ENCODE peak calls at places on chromosomes 3 and 15, in nine cellular contexts. One of them, this sample, is unnamed.

GRCh38 chr3:120203621-120204020 is 81.4 kb downstream of the GPR156 start:
- DNase-seq in neural crest cell: no peak
- DNase-seq in psoas muscle: no peak
- DNase-seq in astrocyte of the spinal cord: no peak
- DNase-seq in fibroblast of lung: no peak
- DNase-seq in GM23338: no peak
- DNase-seq in glutamatergic neuron: no peak
- DNase-seq in GM10248: no peak
- DNase-seq in BE2C: no peak
- DNase-seq in this sample: no peak

GRCh38 chr15:86892774-86893449 is 813.2 kb downstream of the AGBL1 start:
- DNase-seq in neural crest cell: no peak
- DNase-seq in psoas muscle: no peak
- DNase-seq in astrocyte of the spinal cord: peak
- DNase-seq in fibroblast of lung: no peak
- DNase-seq in GM23338: peak
- DNase-seq in glutamatergic neuron: no peak
- DNase-seq in GM10248: no peak
- DNase-seq in BE2C: no peak
- DNase-seq in this sample: no peak

GRCh38 chr3:52498134-52499054 is 3.3 kb downstream of the STAB1 start:
- DNase-seq in neural crest cell: no peak
- DNase-seq in psoas muscle: peak
- DNase-seq in astrocyte of the spinal cord: peak
- DNase-seq in fibroblast of lung: peak
- DNase-seq in GM23338: no peak
- DNase-seq in glutamatergic neuron: no peak
- DNase-seq in GM10248: no peak
- DNase-seq in BE2C: no peak
- DNase-seq in this sample: no peak

GRCh38 chr15:63856711-63857458 is 23.1 kb upstream of the HERC1 start:
- DNase-seq in neural crest cell: no peak
- DNase-seq in psoas muscle: no peak
- DNase-seq in astrocyte of the spinal cord: peak
- DNase-seq in fibroblast of lung: no peak
- DNase-seq in GM23338: no peak
- DNase-seq in glutamatergic neuron: no peak
- DNase-seq in GM10248: no peak
- DNase-seq in BE2C: no peak
- DNase-seq in this sample: no peak

GRCh38 chr15:35914573-35914972 is 368.6 kb upstream of the DPH6 start:
- DNase-seq in neural crest cell: no peak
- DNase-seq in psoas muscle: no peak
- DNase-seq in astrocyte of the spinal cord: no peak
- DNase-seq in fibroblast of lung: no peak
- DNase-seq in GM23338: no peak
- DNase-seq in glutamatergic neuron: no peak
- DNase-seq in GM10248: no peak
- DNase-seq in BE2C: no peak
- DNase-seq in this sample: no peak

GRCh38 chr15:42825599-42825998 is 88.7 kb upstream of the CDAN1 start:
- DNase-seq in neural crest cell: no peak
- DNase-seq in psoas muscle: no peak
- DNase-seq in astrocyte of the spinal cord: no peak
- DNase-seq in fibroblast of lung: no peak
- DNase-seq in GM23338: no peak
- DNase-seq in glutamatergic neuron: no peak
- DNase-seq in GM10248: no peak
- DNase-seq in BE2C: no peak
- DNase-seq in this sample: no peak

GRCh38 chr3:124492824-124493223 is 237.4 kb upstream of the UMPS start:
- DNase-seq in neural crest cell: no peak
- DNase-seq in psoas muscle: no peak
- DNase-seq in astrocyte of the spinal cord: peak
- DNase-seq in fibroblast of lung: peak
- DNase-seq in GM23338: peak
- DNase-seq in glutamatergic neuron: peak
- DNase-seq in GM10248: peak
- DNase-seq in BE2C: peak
- DNase-seq in this sample: peak

GRCh38 chr15:29638011-29638410 is 184.3 kb downstream of the TJP1 start:
- DNase-seq in neural crest cell: no peak
- DNase-seq in psoas muscle: no peak
- DNase-seq in astrocyte of the spinal cord: no peak
- DNase-seq in fibroblast of lung: no peak
- DNase-seq in GM23338: no peak
- DNase-seq in glutamatergic neuron: no peak
- DNase-seq in GM10248: no peak
- DNase-seq in BE2C: no peak
- DNase-seq in this sample: no peak

GRCh38 chr3:149621218-149622005 is 36.4 kb downstream of the WWTR1 start:
- DNase-seq in neural crest cell: no peak
- DNase-seq in psoas muscle: no peak
- DNase-seq in astrocyte of the spinal cord: peak
- DNase-seq in fibroblast of lung: peak
- DNase-seq in GM23338: peak
- DNase-seq in glutamatergic neuron: no peak
- DNase-seq in GM10248: no peak
- DNase-seq in BE2C: no peak
- DNase-seq in this sample: no peak

GRCh38 chr15:101351736-101352135 is 56.7 kb upstream of the SNRPA1 start:
- DNase-seq in neural crest cell: no peak
- DNase-seq in psoas muscle: no peak
- DNase-seq in astrocyte of the spinal cord: no peak
- DNase-seq in fibroblast of lung: no peak
- DNase-seq in GM23338: no peak
- DNase-seq in glutamatergic neuron: no peak
- DNase-seq in GM10248: no peak
- DNase-seq in BE2C: no peak
- DNase-seq in this sample: no peak

GRCh38 chr3:128973988-128974564 is 19.8 kb downstream of the CFAP92 start:
- DNase-seq in neural crest cell: no peak
- DNase-seq in psoas muscle: no peak
- DNase-seq in astrocyte of the spinal cord: no peak
- DNase-seq in fibroblast of lung: no peak
- DNase-seq in GM23338: no peak
- DNase-seq in glutamatergic neuron: no peak
- DNase-seq in GM10248: no peak
- DNase-seq in BE2C: no peak
- DNase-seq in this sample: no peak

GRCh38 chr15:39969871-39970270 is 36.0 kb downstream of the EIF2AK4 start:
- DNase-seq in neural crest cell: no peak
- DNase-seq in psoas muscle: peak
- DNase-seq in astrocyte of the spinal cord: peak
- DNase-seq in fibroblast of lung: peak
- DNase-seq in GM23338: no peak
- DNase-seq in glutamatergic neuron: no peak
- DNase-seq in GM10248: no peak
- DNase-seq in BE2C: no peak
- DNase-seq in this sample: no peak

GRCh38 chr15:42846647-42847046 is 73.9 kb downstream of the TTBK2 start:
- DNase-seq in neural crest cell: no peak
- DNase-seq in psoas muscle: no peak
- DNase-seq in astrocyte of the spinal cord: no peak
- DNase-seq in fibroblast of lung: no peak
- DNase-seq in GM23338: peak
- DNase-seq in glutamatergic neuron: no peak
- DNase-seq in GM10248: no peak
- DNase-seq in BE2C: no peak
- DNase-seq in this sample: no peak

GRCh38 chr15:43150171-43150929 is 17.0 kb downstream of the TMEM62 start:
- DNase-seq in neural crest cell: no peak
- DNase-seq in psoas muscle: no peak
- DNase-seq in astrocyte of the spinal cord: peak
- DNase-seq in fibroblast of lung: peak
- DNase-seq in GM23338: peak
- DNase-seq in glutamatergic neuron: no peak
- DNase-seq in GM10248: no peak
- DNase-seq in BE2C: no peak
- DNase-seq in this sample: no peak

GRCh38 chr3:96813134-96813819 is 1.1 kb upstream of the EPHA6 start:
- DNase-seq in neural crest cell: peak
- DNase-seq in psoas muscle: peak
- DNase-seq in astrocyte of the spinal cord: peak
- DNase-seq in fibroblast of lung: peak
- DNase-seq in GM23338: peak
- DNase-seq in glutamatergic neuron: peak
- DNase-seq in GM10248: peak
- DNase-seq in BE2C: peak
- DNase-seq in this sample: peak
- TF ChIP-seq CTCF in neural crest cell: peak
- TF ChIP-seq CTCF in psoas muscle: peak
- TF ChIP-seq CTCF in astrocyte of the spinal cord: peak
- TF ChIP-seq CTCF in fibroblast of lung: peak
- TF ChIP-seq CTCF in GM23338: peak
- TF ChIP-seq CTCF in glutamatergic neuron: peak
- TF ChIP-seq CTCF in GM10248: peak
- TF ChIP-seq CTCF in BE2C: peak
- TF ChIP-seq CTCF in this sample: peak

DNA sequence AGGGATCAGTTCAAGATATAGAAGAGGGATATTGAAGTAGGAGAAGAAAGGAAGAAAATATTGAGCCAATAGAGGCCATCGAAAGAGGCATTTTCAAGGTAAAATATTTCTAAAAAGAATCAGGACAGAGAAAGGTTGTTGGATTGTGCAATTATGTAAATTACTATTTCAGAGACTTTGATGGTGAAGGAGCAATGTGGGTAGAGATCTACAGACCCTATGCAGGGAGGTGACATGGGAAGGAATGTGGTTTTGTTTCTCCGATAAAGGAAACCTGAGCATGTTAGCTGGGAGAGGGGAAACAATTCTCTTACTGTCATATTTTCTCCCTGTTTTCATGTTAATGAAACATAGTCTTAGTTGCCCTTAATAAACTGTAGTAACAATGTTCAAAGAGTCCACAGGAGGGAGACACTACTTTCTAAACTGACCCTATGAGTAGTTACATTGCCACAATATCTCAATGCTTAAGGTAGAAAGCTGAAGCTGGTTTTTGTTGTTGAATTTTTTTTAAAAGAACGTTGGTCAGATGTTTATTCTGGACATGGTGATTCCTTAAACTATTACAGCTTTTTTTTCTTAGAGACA is 133.3 kb downstream of the GRM7 start:
- DNase-seq in neural crest cell: no peak
- DNase-seq in psoas muscle: no peak
- DNase-seq in astrocyte of the spinal cord: peak
- DNase-seq in fibroblast of lung: no peak
- DNase-seq in GM23338: peak
- DNase-seq in glutamatergic neuron: no peak
- DNase-seq in GM10248: no peak
- DNase-seq in BE2C: no peak
- DNase-seq in this sample: peak
- TF ChIP-seq CTCF in neural crest cell: peak
- TF ChIP-seq CTCF in psoas muscle: no peak
- TF ChIP-seq CTCF in astrocyte of the spinal cord: peak
- TF ChIP-seq CTCF in fibroblast of lung: no peak
- TF ChIP-seq CTCF in GM23338: peak
- TF ChIP-seq CTCF in glutamatergic neuron: peak
- TF ChIP-seq CTCF in GM10248: no peak
- TF ChIP-seq CTCF in BE2C: no peak
- TF ChIP-seq CTCF in this sample: no peak

DNA sequence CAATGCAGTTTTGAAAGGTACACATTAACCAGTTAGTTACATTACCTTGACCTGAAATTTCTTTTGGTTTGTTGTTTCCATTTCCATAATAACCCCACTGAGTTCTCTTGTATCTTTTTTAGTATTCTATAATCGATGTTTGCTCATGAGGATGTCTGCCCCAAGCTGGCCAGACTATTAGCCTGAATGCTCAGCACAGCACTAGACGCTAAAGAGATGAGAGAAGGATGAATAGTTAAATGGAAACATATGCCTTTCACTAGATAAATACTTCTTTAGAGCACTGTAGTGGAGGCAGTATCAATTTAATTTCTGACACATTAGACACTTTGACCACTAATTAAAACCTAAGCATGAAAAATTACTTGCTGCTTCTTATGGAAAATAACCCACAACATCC is 654.9 kb upstream of the KCNMB2 start:
- DNase-seq in neural crest cell: no peak
- DNase-seq in psoas muscle: no peak
- DNase-seq in astrocyte of the spinal cord: no peak
- DNase-seq in fibroblast of lung: no peak
- DNase-seq in GM23338: no peak
- DNase-seq in glutamatergic neuron: no peak
- DNase-seq in GM10248: no peak
- DNase-seq in BE2C: no peak
- DNase-seq in this sample: no peak
- TF ChIP-seq CTCF in neural crest cell: no peak
- TF ChIP-seq CTCF in psoas muscle: no peak
- TF ChIP-seq CTCF in astrocyte of the spinal cord: no peak
- TF ChIP-seq CTCF in fibroblast of lung: no peak
- TF ChIP-seq CTCF in GM23338: no peak
- TF ChIP-seq CTCF in glutamatergic neuron: no peak
- TF ChIP-seq CTCF in GM10248: no peak
- TF ChIP-seq CTCF in BE2C: no peak
- TF ChIP-seq CTCF in this sample: no peak

GRCh38 chr3:107666853-107667252 is 144.1 kb downstream of the BBX start:
- DNase-seq in neural crest cell: no peak
- DNase-seq in psoas muscle: no peak
- DNase-seq in astrocyte of the spinal cord: no peak
- DNase-seq in fibroblast of lung: no peak
- DNase-seq in GM23338: no peak
- DNase-seq in glutamatergic neuron: no peak
- DNase-seq in GM10248: no peak
- DNase-seq in BE2C: no peak
- DNase-seq in this sample: no peak

GRCh38 chr3:107663266-107663665 is 140.5 kb downstream of the BBX start:
- DNase-seq in neural crest cell: no peak
- DNase-seq in psoas muscle: no peak
- DNase-seq in astrocyte of the spinal cord: no peak
- DNase-seq in fibroblast of lung: no peak
- DNase-seq in GM23338: no peak
- DNase-seq in glutamatergic neuron: no peak
- DNase-seq in GM10248: no peak
- DNase-seq in BE2C: no peak
- DNase-seq in this sample: no peak

GRCh38 chr3:107662586-107662985 is 139.8 kb downstream of the BBX start:
- DNase-seq in neural crest cell: no peak
- DNase-seq in psoas muscle: no peak
- DNase-seq in astrocyte of the spinal cord: no peak
- DNase-seq in fibroblast of lung: peak
- DNase-seq in GM23338: no peak
- DNase-seq in glutamatergic neuron: no peak
- DNase-seq in GM10248: no peak
- DNase-seq in BE2C: no peak
- DNase-seq in this sample: no peak

GRCh38 chr3:107665351-107665750 is 142.6 kb downstream of the BBX start:
- DNase-seq in neural crest cell: no peak
- DNase-seq in psoas muscle: no peak
- DNase-seq in astrocyte of the spinal cord: no peak
- DNase-seq in fibroblast of lung: no peak
- DNase-seq in GM23338: no peak
- DNase-seq in glutamatergic neuron: no peak
- DNase-seq in GM10248: no peak
- DNase-seq in BE2C: no peak
- DNase-seq in this sample: no peak

DNA sequence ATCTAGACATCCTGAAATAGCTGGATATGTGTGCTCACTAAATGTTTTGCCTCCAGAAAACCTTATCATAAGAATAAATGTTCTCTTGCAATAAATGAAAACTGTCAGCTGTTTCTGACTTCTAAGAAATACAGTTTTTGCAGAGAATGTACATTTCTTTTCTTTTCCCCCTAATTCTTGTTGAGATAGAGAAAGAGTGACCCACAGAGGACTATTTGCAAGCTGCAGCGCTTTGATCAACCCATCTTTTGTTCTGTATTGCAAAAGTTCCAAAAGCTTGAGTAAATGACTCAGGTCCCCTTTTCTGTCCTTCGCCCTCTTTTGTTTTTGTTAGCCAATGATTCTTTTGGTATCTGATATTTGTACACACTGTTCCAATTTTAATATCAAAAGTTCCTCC is 141.9 kb downstream of the BBX start:
- DNase-seq in neural crest cell: no peak
- DNase-seq in psoas muscle: no peak
- DNase-seq in astrocyte of the spinal cord: no peak
- DNase-seq in fibroblast of lung: no peak
- DNase-seq in GM23338: no peak
- DNase-seq in glutamatergic neuron: no peak
- DNase-seq in GM10248: no peak
- DNase-seq in BE2C: no peak
- DNase-seq in this sample: no peak
- TF ChIP-seq CTCF in neural crest cell: peak
- TF ChIP-seq CTCF in psoas muscle: no peak
- TF ChIP-seq CTCF in astrocyte of the spinal cord: peak
- TF ChIP-seq CTCF in fibroblast of lung: no peak
- TF ChIP-seq CTCF in GM23338: peak
- TF ChIP-seq CTCF in glutamatergic neuron: no peak
- TF ChIP-seq CTCF in GM10248: no peak
- TF ChIP-seq CTCF in BE2C: no peak
- TF ChIP-seq CTCF in this sample: no peak